ENCODE peak calls at places on chromosomes 12 and 14, in seven cellular contexts. W is HEK293T, Z is NCI-H1436 treated with DMSO at 0.1 percent for 48 hours, J is right atrium auricular region, G is globus pallidus, N is left cardiac atrium, O is foreskin fibroblast. D is an unnamed sample.
A peak's percentile ranks its signal among the peaks of the same experiment; 100 is the strongest.

GRCh38 chr12:96136129-96136528 is 58.0 kb upstream of the ELK3 start:
- DNase-seq in O (peak; percentile 39), N (peak; percentile 53), G (no peak), W (no peak), Z (no peak), J (no peak), D (no peak)

GRCh38 chr12:26651566-26652188 is 181.3 kb downstream of the ITPR2 start:
- DNase-seq in Z (no peak), W (peak; percentile 69), N (no peak), G (peak; percentile 81), J (no peak), O (peak; percentile 74), D (no peak)

GRCh38 chr14:87268997-87269396 is 724.0 kb downstream of the GALC start:
- DNase-seq in N (no peak), G (no peak), J (no peak), O (no peak), W (no peak), Z (no peak), D (no peak)

GRCh38 chr14:22378181-22378580 is 210.8 kb downstream of the DAD1 start:
- DNase-seq in Z (no peak), N (no peak), O (no peak), W (no peak), G (no peak), J (no peak), D (no peak)

GRCh38 chr14:64234877-64235651 is 59.1 kb downstream of the ESR2 start:
- DNase-seq in W (no peak), G (no peak), J (no peak), N (no peak), O (no peak), Z (peak; percentile 4), D (no peak)

GRCh38 chr14:57889245-57889644 is 23.4 kb upstream of the SLC35F4 start:
- DNase-seq in O (peak; percentile 65), J (peak; percentile 70), N (peak; percentile 74), Z (no peak), G (peak; percentile 14), W (no peak), D (no peak)

GRCh38 chr12:25806271-25806670 is 152.2 kb upstream of the RASSF8 start:
- DNase-seq in N (no peak), J (no peak), W (no peak), G (no peak), O (peak; percentile 75), Z (no peak), D (no peak)

GRCh38 chr14:31930493-31931225 is 146.4 kb upstream of the ARHGAP5 start:
- DNase-seq in J (no peak), G (no peak), N (no peak), Z (no peak), O (peak; percentile 67), W (no peak), D (no peak)

GRCh38 chr12:3122841-3123678 is 45.9 kb downstream of the TSPAN9 start:
- DNase-seq in J (peak; percentile 71), W (no peak), O (peak; percentile 95), Z (no peak), G (no peak), N (peak; percentile 82), D (no peak)

GRCh38 chr12:93379432-93380308 is 1.9 kb downstream of the NUDT4 start:
- DNase-seq in N (no peak), W (no peak), G (peak; percentile 29), Z (no peak), O (no peak), J (peak; percentile 40), D (no peak)